ENCODE peak calls at places on chromosome 2, in five cellular contexts. One of them, this sample, is unnamed.

GRCh38 chr2:234708717-234709116 is 211.8 kb upstream of the ARL4C start:
- DNase-seq in IMR-90: no peak
- DNase-seq in trophoblast cell: no peak
- DNase-seq in neuronal stem cell: no peak
- DNase-seq in H1: no peak
- DNase-seq in this sample: no peak

GRCh38 chr2:127000937-127001336 is 102.2 kb downstream of the TEX51 start:
- DNase-seq in IMR-90: no peak
- DNase-seq in trophoblast cell: peak; percentile 39
- DNase-seq in neuronal stem cell: no peak
- DNase-seq in H1: no peak
- DNase-seq in this sample: peak; percentile 81

GRCh38 chr2:47031909-47032668 is 116.5 kb upstream of the MCFD2 start:
- DNase-seq in IMR-90: no peak
- DNase-seq in trophoblast cell: no peak
- DNase-seq in neuronal stem cell: no peak
- DNase-seq in H1: no peak
- DNase-seq in this sample: peak; percentile 81

GRCh38 chr2:232981356-232981755 is 31.7 kb downstream of the NGEF start:
- DNase-seq in IMR-90: no peak
- DNase-seq in trophoblast cell: peak; percentile 40
- DNase-seq in neuronal stem cell: no peak
- DNase-seq in H1: no peak
- DNase-seq in this sample: no peak

GRCh38 chr2:45089554-45090261 is 80.5 kb upstream of the SIX2 start:
- DNase-seq in IMR-90: no peak
- DNase-seq in trophoblast cell: no peak
- DNase-seq in neuronal stem cell: no peak
- DNase-seq in H1: no peak
- DNase-seq in this sample: no peak

GRCh38 chr2:214706986-214707385 is 102.5 kb downstream of the BARD1 start:
- DNase-seq in IMR-90: peak; percentile 43
- DNase-seq in trophoblast cell: peak; percentile 45
- DNase-seq in neuronal stem cell: no peak
- DNase-seq in H1: no peak
- DNase-seq in this sample: peak; percentile 4

GRCh38 chr2:152588911-152589310 is 128.3 kb downstream of the PRPF40A start:
- DNase-seq in IMR-90: no peak
- DNase-seq in trophoblast cell: no peak
- DNase-seq in neuronal stem cell: no peak
- DNase-seq in H1: no peak
- DNase-seq in this sample: no peak

GRCh38 chr2:45826889-45827635 is 175.6 kb downstream of the PRKCE start:
- DNase-seq in IMR-90: peak; percentile 63
- DNase-seq in trophoblast cell: no peak
- DNase-seq in neuronal stem cell: no peak
- DNase-seq in H1: no peak
- DNase-seq in this sample: peak; percentile 11

GRCh38 chr2:20175267-20175666 is 49.7 kb downstream of the SDC1 start:
- DNase-seq in IMR-90: no peak
- DNase-seq in trophoblast cell: no peak
- DNase-seq in neuronal stem cell: no peak
- DNase-seq in H1: no peak
- DNase-seq in this sample: no peak

GRCh38 chr2:133740500-133740899 is 172.2 kb upstream of the NCKAP5 start:
- DNase-seq in IMR-90: no peak
- DNase-seq in trophoblast cell: no peak
- DNase-seq in neuronal stem cell: no peak
- DNase-seq in H1: no peak
- DNase-seq in this sample: no peak

GRCh38 chr2:43246641-43247040 is 20.2 kb upstream of the ZFP36L2 start:
- DNase-seq in IMR-90: no peak
- DNase-seq in trophoblast cell: no peak
- DNase-seq in neuronal stem cell: no peak
- DNase-seq in H1: no peak
- DNase-seq in this sample: no peak
- H3K14ac ChIP-seq in IMR-90: no peak overlapping the region
- H3K14ac ChIP-seq in trophoblast cell: peak overlapping the region; percentile 94
- H3K14ac ChIP-seq in neuronal stem cell: no peak overlapping the region
- H3K14ac ChIP-seq in H1: no peak overlapping the region
- H3K14ac ChIP-seq in this sample: no peak overlapping the region

GRCh38 chr2:121803503-121803902 is 48.1 kb downstream of the TSN start:
- DNase-seq in IMR-90: no peak
- DNase-seq in trophoblast cell: no peak
- DNase-seq in neuronal stem cell: no peak
- DNase-seq in H1: no peak
- DNase-seq in this sample: no peak
- H2BK120ac ChIP-seq in IMR-90: no peak overlapping the region
- H2BK120ac ChIP-seq in trophoblast cell: no peak overlapping the region
- H2BK120ac ChIP-seq in neuronal stem cell: no peak overlapping the region
- H2BK120ac ChIP-seq in H1: peak overlapping the region; percentile 93
- H2BK120ac ChIP-seq in this sample: no peak overlapping the region

GRCh38 chr2:106191511-106192016 is 2.5 kb downstream of the UXS1 start:
- DNase-seq in IMR-90: no peak
- DNase-seq in trophoblast cell: no peak
- DNase-seq in neuronal stem cell: no peak
- DNase-seq in H1: no peak
- DNase-seq in this sample: no peak

GRCh38 chr2:106192752-106193490 is 1.2 kb downstream of the UXS1 start:
- DNase-seq in IMR-90: peak; percentile 87
- DNase-seq in trophoblast cell: peak; percentile 82
- DNase-seq in neuronal stem cell: no peak
- DNase-seq in H1: no peak
- DNase-seq in this sample: peak; percentile 95

GRCh38 chr2:106187426-106187825 is 6.7 kb downstream of the UXS1 start:
- DNase-seq in IMR-90: no peak
- DNase-seq in trophoblast cell: no peak
- DNase-seq in neuronal stem cell: no peak
- DNase-seq in H1: no peak
- DNase-seq in this sample: no peak

GRCh38 chr2:106189764-106190468 is 4.2 kb downstream of the UXS1 start:
- DNase-seq in IMR-90: peak; percentile 82
- DNase-seq in trophoblast cell: no peak
- DNase-seq in neuronal stem cell: no peak
- DNase-seq in H1: no peak
- DNase-seq in this sample: peak; percentile 67

GRCh38 chr2:106189325-106189724 is 4.8 kb downstream of the UXS1 start:
- DNase-seq in IMR-90: no peak
- DNase-seq in trophoblast cell: no peak
- DNase-seq in neuronal stem cell: no peak
- DNase-seq in H1: no peak
- DNase-seq in this sample: no peak
- H3K4me3 ChIP-seq in IMR-90: no peak overlapping the region
- H3K4me3 ChIP-seq in trophoblast cell: no peak overlapping the region
- H3K4me3 ChIP-seq in neuronal stem cell: no peak overlapping the region
- H3K4me3 ChIP-seq in H1: no peak overlapping the region
- H3K4me3 ChIP-seq in this sample: no peak overlapping the region

GRCh38 chr2:12685145-12685544 is 31.6 kb upstream of the TRIB2 start:
- DNase-seq in IMR-90: peak; percentile 34
- DNase-seq in trophoblast cell: no peak
- DNase-seq in neuronal stem cell: no peak
- DNase-seq in H1: no peak
- DNase-seq in this sample: no peak
- H3K14ac ChIP-seq in IMR-90: no peak overlapping the region
- H3K14ac ChIP-seq in trophoblast cell: no peak overlapping the region
- H3K14ac ChIP-seq in neuronal stem cell: no peak overlapping the region
- H3K14ac ChIP-seq in H1: no peak overlapping the region
- H3K14ac ChIP-seq in this sample: no peak overlapping the region

GRCh38 chr2:165846056-165846455 is 52.0 kb upstream of the GALNT3 start:
- DNase-seq in IMR-90: no peak
- DNase-seq in trophoblast cell: no peak
- DNase-seq in neuronal stem cell: no peak
- DNase-seq in H1: no peak
- DNase-seq in this sample: no peak
- H2BK120ac ChIP-seq in IMR-90: no peak overlapping the region
- H2BK120ac ChIP-seq in trophoblast cell: no peak overlapping the region
- H2BK120ac ChIP-seq in neuronal stem cell: no peak overlapping the region
- H2BK120ac ChIP-seq in H1: peak overlapping the region; percentile 79
- H2BK120ac ChIP-seq in this sample: no peak overlapping the region

GRCh38 chr2:213150315-213150951 is 979 bp downstream of the IKZF2 start:
- DNase-seq in IMR-90: peak; percentile 13
- DNase-seq in trophoblast cell: peak; percentile 27
- DNase-seq in neuronal stem cell: peak; percentile 27
- DNase-seq in H1: no peak
- DNase-seq in this sample: peak; percentile 26

GRCh38 chr2:213148572-213149331 is 2.7 kb downstream of the IKZF2 start:
- DNase-seq in IMR-90: no peak
- DNase-seq in trophoblast cell: no peak
- DNase-seq in neuronal stem cell: no peak
- DNase-seq in H1: no peak
- DNase-seq in this sample: no peak

GRCh38 chr2:213149949-213150314 is 1.5 kb downstream of the IKZF2 start:
- DNase-seq in IMR-90: no peak
- DNase-seq in trophoblast cell: no peak
- DNase-seq in neuronal stem cell: peak; percentile 9
- DNase-seq in H1: no peak
- DNase-seq in this sample: peak; percentile 7

GRCh38 chr2:213147550-213147949 is 3.9 kb downstream of the IKZF2 start:
- DNase-seq in IMR-90: no peak
- DNase-seq in trophoblast cell: no peak
- DNase-seq in neuronal stem cell: no peak
- DNase-seq in H1: no peak
- DNase-seq in this sample: no peak

DNA sequence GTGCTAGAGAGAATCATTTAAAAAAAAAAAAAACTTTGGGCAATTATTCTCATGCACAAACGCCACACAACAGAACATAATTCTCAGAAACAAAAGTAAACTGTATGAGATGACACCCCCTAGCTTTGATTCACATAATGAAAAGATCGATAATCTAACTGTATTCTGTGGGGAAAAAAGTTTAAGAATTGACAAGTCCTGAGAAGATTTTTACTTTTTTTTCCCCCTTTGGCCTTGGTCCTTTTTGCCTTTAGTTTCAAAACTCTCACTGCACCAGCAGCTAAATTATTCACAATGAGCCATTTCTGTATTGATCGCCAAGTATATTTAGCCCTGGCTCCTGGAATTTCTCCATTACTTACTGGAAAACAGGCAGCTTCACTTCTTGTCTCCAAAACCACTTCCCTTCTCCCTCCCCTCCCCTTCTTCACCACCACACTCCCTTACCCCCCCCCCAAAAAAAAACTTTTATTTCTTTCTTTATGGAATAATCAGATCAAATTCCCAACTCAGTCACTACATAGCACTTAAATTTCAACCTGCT is 2.0 kb downstream of the IKZF2 start:
- DNase-seq in IMR-90: peak; percentile 11
- DNase-seq in trophoblast cell: no peak
- DNase-seq in neuronal stem cell: no peak
- DNase-seq in H1: no peak
- DNase-seq in this sample: no peak
- H3K4me3 ChIP-seq in IMR-90: peak overlapping the region; percentile 73
- H3K4me3 ChIP-seq in trophoblast cell: no peak overlapping the region
- H3K4me3 ChIP-seq in neuronal stem cell: peak overlapping the region; percentile 69
- H3K4me3 ChIP-seq in H1: peak overlapping the region; percentile 97
- H3K4me3 ChIP-seq in this sample: peak overlapping the region; percentile 89

GRCh38 chr2:174591740-174592139 is 5.9 kb downstream of the WIPF1 start:
- DNase-seq in IMR-90: no peak
- DNase-seq in trophoblast cell: no peak
- DNase-seq in neuronal stem cell: no peak
- DNase-seq in H1: no peak
- DNase-seq in this sample: no peak

GRCh38 chr2:174593041-174593440 is 4.6 kb downstream of the WIPF1 start:
- DNase-seq in IMR-90: no peak
- DNase-seq in trophoblast cell: no peak
- DNase-seq in neuronal stem cell: no peak
- DNase-seq in H1: no peak
- DNase-seq in this sample: no peak

GRCh38 chr2:174595415-174595814 is 2.2 kb downstream of the WIPF1 start:
- DNase-seq in IMR-90: no peak
- DNase-seq in trophoblast cell: no peak
- DNase-seq in neuronal stem cell: no peak
- DNase-seq in H1: no peak
- DNase-seq in this sample: no peak

GRCh38 chr2:174594451-174594850 is 3.2 kb downstream of the WIPF1 start:
- DNase-seq in IMR-90: no peak
- DNase-seq in trophoblast cell: no peak
- DNase-seq in neuronal stem cell: no peak
- DNase-seq in H1: no peak
- DNase-seq in this sample: no peak

GRCh38 chr2:174593574-174594203 is 3.9 kb downstream of the WIPF1 start:
- DNase-seq in IMR-90: peak; percentile 84
- DNase-seq in trophoblast cell: no peak
- DNase-seq in neuronal stem cell: peak; percentile 6
- DNase-seq in H1: no peak
- DNase-seq in this sample: peak; percentile 82
- H3K14ac ChIP-seq in IMR-90: peak overlapping the region; percentile 49
- H3K14ac ChIP-seq in trophoblast cell: peak overlapping the region; percentile 2
- H3K14ac ChIP-seq in neuronal stem cell: no peak overlapping the region
- H3K14ac ChIP-seq in H1: no peak overlapping the region
- H3K14ac ChIP-seq in this sample: no peak overlapping the region

This sample was measured in mesenchymal stem cell.